ENCODE peak calls at places on chromosomes 3 and 15, in seven cellular contexts. H, A, W, O, N, Z and S are unnamed samples.

GRCh38 chr3:18968120-18968519 is 180.2 kb upstream of the KCNH8 start:
- DNase-seq in H (no peak), A (no peak), W (no peak), O (no peak), N (no peak), Z (no peak), S (no peak)

GRCh38 chr3:60841355-60841754 is 409.9 kb downstream of the FHIT start:
- DNase-seq in H (no peak), A (peak; percentile 52), W (no peak), O (no peak), N (no peak), Z (no peak), S (no peak)

GRCh38 chr3:195774917-195775316 is 36.8 kb downstream of the MUC4 start:
- DNase-seq in H (no peak), A (no peak), W (no peak), O (peak; percentile 22), N (peak; percentile 88), Z (no peak), S (no peak)

GRCh38 chr15:87368511-87368910 is 888.0 kb downstream of the NTRK3 start:
- DNase-seq in H (no peak), A (no peak), W (no peak), O (no peak), N (no peak), Z (no peak), S (no peak)

GRCh38 chr3:127848131-127849129 is 26.1 kb upstream of the MGLL start:
- DNase-seq in H (no peak), A (no peak), W (no peak), O (no peak), N (peak; percentile 83), Z (no peak), S (no peak)

GRCh38 chr15:34721802-34722795 is 32.7 kb downstream of the GJD2 start:
- DNase-seq in H (no peak), A (peak; percentile 62), W (peak; percentile 13), O (no peak), N (peak; percentile 58), Z (no peak), S (no peak)

GRCh38 chr15:89057506-89058133 is 30.6 kb upstream of the ABHD2 start:
- DNase-seq in H (peak; percentile 90), A (peak; percentile 83), W (peak; percentile 80), O (peak; percentile 86), N (peak; percentile 88), Z (peak; percentile 86), S (peak; percentile 84)

GRCh38 chr3:123419850-123420292 is 29.0 kb downstream of the ADCY5 start:
- DNase-seq in H (no peak), A (peak; percentile 34), W (peak; percentile 31), O (no peak), N (peak; percentile 66), Z (no peak), S (peak; percentile 38)

GRCh38 chr3:100264242-100264641 is 3.5 kb downstream of the TBC1D23 start:
- DNase-seq in H (no peak), A (no peak), W (no peak), O (no peak), N (no peak), Z (no peak), S (no peak)

GRCh38 chr15:73928971-73929627 is 2.8 kb downstream of the LOXL1 start:
- DNase-seq in H (no peak), A (peak; percentile 21), W (no peak), O (no peak), N (no peak), Z (no peak), S (no peak)

GRCh38 chr3:165903885-165904284 is 66.7 kb upstream of the BCHE start:
- DNase-seq in H (no peak), A (no peak), W (no peak), O (no peak), N (no peak), Z (no peak), S (no peak)

GRCh38 chr3:165638066-165638465 is 199.2 kb downstream of the BCHE start:
- DNase-seq in H (no peak), A (no peak), W (no peak), O (no peak), N (no peak), Z (no peak), S (no peak)

GRCh38 chr15:96894669-96895068 is 564.2 kb downstream of the NR2F2 start:
- DNase-seq in H (no peak), A (no peak), W (no peak), O (no peak), N (no peak), Z (no peak), S (no peak)

GRCh38 chr3:191382661-191383060 is 52.3 kb upstream of the UTS2B start:
- DNase-seq in H (no peak), A (no peak), W (no peak), O (no peak), N (no peak), Z (no peak), S (no peak)

GRCh38 chr15:74857082-74857655 is 14.2 kb upstream of the ULK3 start:
- DNase-seq in H (peak; percentile 55), A (no peak), W (no peak), O (peak; percentile 70), N (no peak), Z (no peak), S (no peak)

GRCh38 chr3:169466990-169467389 is 196.5 kb downstream of the MECOM start:
- DNase-seq in H (no peak), A (no peak), W (no peak), O (no peak), N (no peak), Z (no peak), S (no peak)

GRCh38 chr3:194608981-194609380 is 24.2 kb downstream of the TMEM44 start:
- DNase-seq in H (no peak), A (no peak), W (no peak), O (no peak), N (no peak), Z (no peak), S (no peak)

GRCh38 chr15:30073915-30074314 is 8.8 kb upstream of the GOLGA8J start:
- DNase-seq in H (no peak), A (no peak), W (no peak), O (no peak), N (no peak), Z (no peak), S (no peak)

GRCh38 chr3:172071780-172072179 is 32.4 kb downstream of the FNDC3B start:
- DNase-seq in H (no peak), A (no peak), W (no peak), O (no peak), N (no peak), Z (no peak), S (no peak)

GRCh38 chr3:81581966-81582599 is 179.4 kb downstream of the GBE1 start:
- DNase-seq in H (peak; percentile 27), A (no peak), W (no peak), O (peak; percentile 28), N (peak; percentile 59), Z (no peak), S (no peak)

GRCh38 chr3:194121881-194122280 is 14.1 kb upstream of the HES1 start:
- DNase-seq in H (no peak), A (no peak), W (no peak), O (no peak), N (no peak), Z (no peak), S (no peak)

GRCh38 chr3:52047295-52047960 is 8.9 kb downstream of the DUSP7 start:
- DNase-seq in H (peak; percentile 80), A (no peak), W (no peak), O (no peak), N (no peak), Z (no peak), S (no peak)

DNA sequence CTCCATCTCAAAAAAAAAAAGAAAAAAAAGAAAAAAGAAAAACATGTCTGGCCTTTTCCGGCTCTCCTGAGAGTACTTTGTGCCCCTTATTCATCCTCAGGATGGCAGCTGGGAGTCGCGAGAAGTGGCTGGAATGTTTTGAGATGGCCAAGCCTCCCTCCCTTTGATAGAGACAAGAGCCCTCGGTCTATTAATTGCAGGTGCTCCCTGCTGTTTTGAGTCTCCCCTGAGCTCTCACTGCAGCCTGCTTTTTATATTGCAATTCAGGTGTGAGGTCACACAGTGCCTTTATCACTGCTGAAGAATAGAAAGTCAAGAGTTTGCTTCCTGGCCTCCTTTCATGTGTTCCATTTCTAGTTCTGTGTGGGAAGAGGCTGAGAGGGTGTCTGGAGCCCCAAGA is 10.9 kb downstream of the CA12 start:
- DNase-seq in H (no peak), A (no peak), W (no peak), O (no peak), N (no peak), Z (no peak), S (no peak)
- H3K4me3 ChIP-seq in H (no peak overlapping the region), A (no peak overlapping the region), W (no peak overlapping the region), O (no peak overlapping the region), N (no peak overlapping the region), Z (no peak overlapping the region), S (no peak overlapping the region)

GRCh38 chr15:62060896-62061280 is 641 bp upstream of the VPS13C start:
- DNase-seq in H (no peak), A (no peak), W (no peak), O (no peak), N (no peak), Z (no peak), S (no peak)
- H3K27me3 ChIP-seq in H (no peaks in the 10 kb centered on the region), A (no peaks in the 10 kb centered on the region), W (no peaks in the 10 kb centered on the region), O (peaks cover 3% of the 10 kb centered on the region), N (no peaks in the 10 kb centered on the region), Z (no peaks in the 10 kb centered on the region), S (no peaks in the 10 kb centered on the region)

GRCh38 chr3:12584091-12584490 is 27.2 kb downstream of the MKRN2 start:
- DNase-seq in H (no peak), A (no peak), W (no peak), O (no peak), N (no peak), Z (no peak), S (no peak)
- TF ChIP-seq POLR2A in H (no peak), A (no peak), W (no peak), O (no peak), N (no peak), Z (no peak), S (no peak)

GRCh38 chr3:35737934-35738706 is 98.8 kb downstream of the ARPP21 start:
- DNase-seq in H (no peak), A (no peak), W (no peak), O (no peak), N (no peak), Z (no peak), S (no peak)

GRCh38 chr3:35737527-35737926 is 98.2 kb downstream of the ARPP21 start:
- DNase-seq in H (no peak), A (no peak), W (no peak), O (no peak), N (no peak), Z (no peak), S (no peak)

GRCh38 chr3:35737080-35737479 is 97.8 kb downstream of the ARPP21 start:
- DNase-seq in H (no peak), A (no peak), W (no peak), O (no peak), N (no peak), Z (no peak), S (no peak)

DNA sequence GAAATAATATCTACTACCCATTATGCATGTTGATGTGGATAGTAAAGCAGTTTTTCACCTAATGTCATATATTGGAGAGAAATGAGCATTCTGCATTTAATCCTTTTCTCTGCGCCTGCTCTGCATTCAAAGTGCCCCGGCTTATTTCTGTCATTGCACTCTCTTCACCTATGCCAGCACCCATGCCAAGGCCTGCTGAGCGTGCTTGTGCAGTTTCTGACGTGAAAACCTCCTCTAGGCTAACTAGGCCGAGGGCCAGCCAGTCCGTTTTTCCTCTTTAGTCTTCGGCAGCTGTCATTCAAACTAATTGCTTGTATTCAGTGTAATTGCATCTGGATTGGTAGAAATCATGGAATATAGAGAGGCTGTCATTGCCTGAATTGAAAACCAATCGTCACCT is 94.0 kb downstream of the ARPP21 start:
- DNase-seq in H (no peak), A (no peak), W (no peak), O (no peak), N (no peak), Z (no peak), S (no peak)
- H3K4me3 ChIP-seq in H (no peak overlapping the region), A (no peak overlapping the region), W (no peak overlapping the region), O (no peak overlapping the region), N (no peak overlapping the region), Z (no peak overlapping the region), S (no peak overlapping the region)

GRCh38 chr15:33500432-33500831 is 189.7 kb downstream of the RYR3 start:
- DNase-seq in H (no peak), A (no peak), W (no peak), O (no peak), N (no peak), Z (no peak), S (no peak)
- H3K27me3 ChIP-seq in H (no peaks in the 10 kb centered on the region), A (no peaks in the 10 kb centered on the region), W (no peaks in the 10 kb centered on the region), O (no peaks in the 10 kb centered on the region), N (no peaks in the 10 kb centered on the region), Z (no peaks in the 10 kb centered on the region), S (no peaks in the 10 kb centered on the region)